ENCODE peak calls at places on chromosomes 1 and 21, in four cellular contexts. R is GM12878, Q is H1, P is HCT116. E is an unnamed sample.

GRCh38 chr1:19461352-19461645 is 24.0 kb downstream of the CAPZB start:
- DNase-seq in R (no peak), Q (no peak), P (no peak), E (no peak)

GRCh38 chr1:5424802-5425201 is 567.4 kb downstream of the NPHP4 start:
- DNase-seq in R (no peak), Q (peak; percentile 27), P (no peak), E (peak; percentile 59)

GRCh38 chr1:24027838-24028468 is 47.8 kb upstream of the SRSF10 start:
- DNase-seq in R (peak; percentile 20), Q (no peak), P (no peak), E (no peak)

GRCh38 chr1:3226664-3227371 is 157.8 kb downstream of the PRDM16 start:
- DNase-seq in R (no peak), Q (no peak), P (no peak), E (no peak)

GRCh38 chr1:77282866-77283539 is 1.2 kb downstream of the AK5 start:
- DNase-seq in R (no peak), Q (no peak), P (no peak), E (peak; percentile 57)

GRCh38 chr1:240351690-240352089 is 260.0 kb downstream of the FMN2 start:
- DNase-seq in R (no peak), Q (no peak), P (no peak), E (no peak)

GRCh38 chr1:207711285-207711684 is 40.6 kb upstream of the CD46 start:
- DNase-seq in R (no peak), Q (peak; percentile 9), P (peak; percentile 59), E (peak; percentile 23)

GRCh38 chr1:39648496-39648895 is 9.1 kb upstream of the HEYL start:
- DNase-seq in R (no peak), Q (no peak), P (no peak), E (no peak)

GRCh38 chr1:31784356-31785019 is 20.3 kb upstream of the ADGRB2 start:
- DNase-seq in R (no peak), Q (no peak), P (no peak), E (no peak)

GRCh38 chr21:28773036-28773435 is 219.6 kb downstream of the LTN1 start:
- DNase-seq in R (no peak), Q (no peak), P (no peak), E (no peak)

GRCh38 chr1:159845751-159846531 is 16.5 kb downstream of the VSIG8 start:
- DNase-seq in R (no peak), Q (no peak), P (no peak), E (no peak)

GRCh38 chr1:6225651-6226050 is 10.1 kb downstream of the ICMT start:
- DNase-seq in R (no peak), Q (no peak), P (no peak), E (no peak)

GRCh38 chr1:110214454-110215404 is 4.6 kb downstream of the KCNC4 start:
- DNase-seq in R (no peak), Q (no peak), P (no peak), E (no peak)

GRCh38 chr1:244013100-244013499 is 38.0 kb upstream of the ZBTB18 start:
- DNase-seq in R (no peak), Q (no peak), P (no peak), E (no peak)

GRCh38 chr1:36415661-36416346 is 18.1 kb upstream of the LSM10 start:
- DNase-seq in R (no peak), Q (no peak), P (no peak), E (no peak)

GRCh38 chr1:119009300-119009660 is 21.1 kb upstream of the TBX15 start:
- DNase-seq in R (no peak), Q (no peak), P (no peak), E (no peak)

GRCh38 chr1:89179343-89179742 is 3.5 kb upstream of the GBP7 start:
- DNase-seq in R (no peak), Q (no peak), P (no peak), E (no peak)

GRCh38 chr1:236451796-236452373 is 57.8 kb downstream of the EDARADD start:
- DNase-seq in R (no peak), Q (peak; percentile 15), P (peak; percentile 22), E (peak; percentile 27)

GRCh38 chr1:18946550-18947381 is 9.7 kb downstream of the IFFO2 start:
- DNase-seq in R (no peak), Q (no peak), P (no peak), E (no peak)

GRCh38 chr1:172917972-172918371 is 132.8 kb downstream of the TNFSF18 start:
- DNase-seq in R (no peak), Q (no peak), P (peak; percentile 93), E (no peak)

GRCh38 chr1:21302747-21303715 is 12.8 kb upstream of the ECE1 start:
- DNase-seq in R (no peak), Q (no peak), P (no peak), E (no peak)

GRCh38 chr1:183962903-183963302 is 74.6 kb downstream of the COLGALT2 start:
- DNase-seq in R (no peak), Q (no peak), P (no peak), E (no peak)

GRCh38 chr1:118158918-118159317 is 26.1 kb downstream of the SPAG17 start:
- DNase-seq in R (no peak), Q (no peak), P (no peak), E (no peak)

GRCh38 chr1:156481527-156481926 is 19.0 kb downstream of the MEF2D start:
- DNase-seq in R (no peak), Q (no peak), P (no peak), E (no peak)

GRCh38 chr1:69700770-69701169 is 133.0 kb downstream of the LRRC7 start:
- DNase-seq in R (no peak), Q (peak; percentile 2), P (peak; percentile 6), E (peak; percentile 55)

GRCh38 chr1:15741183-15741850 is 982 bp upstream of the TMEM82 start:
- DNase-seq in R (no peak), Q (peak; percentile 61), P (peak; percentile 53), E (peak; percentile 60)

GRCh38 chr1:90443340-90443739 is 273.8 kb downstream of the BARHL2 start:
- DNase-seq in R (no peak), Q (no peak), P (no peak), E (no peak)

GRCh38 chr1:71658295-71658694 is 577.5 kb upstream of the ZRANB2 start:
- DNase-seq in R (no peak), Q (no peak), P (no peak), E (no peak)

GRCh38 chr1:52927219-52928082 is at the start of gene SCP2:
- DNase-seq in R (no peak), Q (no peak), P (peak; percentile 8), E (peak; percentile 52)

GRCh38 chr1:150150511-150151021 is 850 bp downstream of the PLEKHO1 start:
- DNase-seq in R (no peak), Q (no peak), P (no peak), E (no peak)

GRCh38 chr1:55974714-55975441 is 604.5 kb downstream of the PLPP3 start:
- DNase-seq in R (no peak), Q (no peak), P (no peak), E (no peak)

GRCh38 chr1:39720094-39720999 is 18.3 kb upstream of the PPIE start:
- DNase-seq in R (no peak), Q (no peak), P (peak; percentile 48), E (peak; percentile 23)

GRCh38 chr21:40243676-40244075 is 376.4 kb downstream of the PCP4 start:
- DNase-seq in R (no peak), Q (no peak), P (no peak), E (no peak)

GRCh38 chr1:167627865-167628641 is 2.0 kb upstream of the RCSD1 start:
- DNase-seq in R (peak; percentile 89), Q (no peak), P (no peak), E (no peak)

GRCh38 chr1:181099152-181100014 is 10.9 kb downstream of the IER5 start:
- DNase-seq in R (peak; percentile 95), Q (no peak), P (no peak), E (no peak)

GRCh38 chr1:238005116-238005515 is 114.4 kb upstream of the ZP4 start:
- DNase-seq in R (no peak), Q (no peak), P (no peak), E (no peak)

DNA sequence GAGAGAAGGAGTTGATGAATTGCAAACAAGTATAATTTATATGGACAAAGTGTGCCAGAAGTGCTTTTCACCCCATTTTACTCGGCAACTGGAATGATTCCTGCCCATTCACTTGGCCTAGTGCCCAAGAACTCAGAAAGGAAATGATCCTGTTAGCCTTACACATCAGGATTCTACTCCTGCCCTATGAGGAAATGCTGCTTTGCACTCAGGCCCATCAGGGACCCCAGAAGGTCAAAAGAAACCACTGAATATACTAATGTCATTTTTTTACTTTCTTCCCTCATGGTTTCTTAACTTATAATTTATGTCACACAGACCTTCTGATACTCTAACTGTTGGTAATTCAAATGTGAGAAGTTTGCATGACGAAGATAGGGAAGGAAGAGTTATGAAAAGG is 65.5 kb downstream of the SAMSN1 start:
- DNase-seq in R (no peak), Q (no peak), P (no peak), E (no peak)
- TF ChIP-seq ZNF274 in R (no peak), Q (no peak), P (no peak), E (no peak)

DNA sequence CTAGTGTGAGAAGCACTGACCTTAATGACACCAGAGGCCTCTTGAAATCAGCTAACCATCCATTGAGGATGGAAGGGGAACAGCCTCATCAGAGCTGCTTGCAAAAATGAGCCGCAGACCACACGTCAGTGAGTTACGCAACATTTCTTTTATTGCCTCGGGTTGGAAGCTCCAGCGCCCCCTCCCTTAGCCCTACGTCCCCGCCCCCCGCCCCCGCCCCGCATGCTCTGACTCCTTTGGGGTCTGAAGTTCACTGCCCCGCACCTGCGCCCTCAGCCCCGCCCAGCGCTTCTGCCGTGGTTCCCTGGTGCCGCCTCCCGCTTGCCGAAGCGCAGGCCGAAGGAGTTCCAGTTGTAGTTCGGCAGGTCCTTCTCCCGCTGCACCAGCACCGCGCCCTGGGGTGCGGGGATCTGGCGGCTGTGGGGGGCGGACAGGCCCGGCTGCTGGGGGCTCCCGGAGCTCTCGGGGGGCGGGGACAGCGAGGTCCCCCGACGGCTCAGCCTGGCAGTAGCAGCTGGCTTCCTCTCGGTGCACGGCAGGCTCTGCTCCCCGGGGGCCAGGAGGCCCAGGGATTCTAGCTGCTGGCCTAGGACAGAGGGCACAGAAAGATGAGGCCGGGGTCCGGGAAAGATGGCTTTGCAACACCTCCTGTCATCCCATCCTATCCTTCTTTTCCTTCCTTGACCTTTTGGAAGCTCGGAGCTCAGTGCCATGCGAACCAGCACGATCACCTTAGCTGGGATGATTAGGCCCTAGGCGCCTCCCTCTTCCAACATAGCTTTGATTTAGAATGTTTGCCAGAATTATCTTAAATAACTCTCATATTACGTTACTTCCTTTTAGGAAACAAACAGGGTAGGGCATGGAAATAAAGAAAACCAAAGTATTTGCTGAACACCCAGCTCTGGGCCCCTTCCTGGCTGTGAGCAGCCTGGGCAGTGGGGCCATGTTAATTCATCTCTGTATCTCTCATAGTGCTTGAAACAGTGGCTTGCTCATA is 5.8 kb downstream of the KISS1 start:
- DNase-seq in R (no peak), Q (no peak), P (no peak), E (no peak)
- TF ChIP-seq ZNF274 in R (no peak), Q (no peak), P (no peak), E (no peak)

GRCh38 chr1:211476200-211476849 is 15.6 kb downstream of the RD3 start:
- DNase-seq in R (peak; percentile 20), Q (no peak), P (peak; percentile 51), E (peak; percentile 83)
- TF ChIP-seq ZNF274 in R (no peak), Q (no peak), P (no peak), E (no peak)

GRCh38 chr1:228737613-228738012 is 2.3 kb downstream of the RHOU start:
- DNase-seq in R (no peak), Q (no peak), P (no peak), E (no peak)

GRCh38 chr1:228734881-228735801 is at the start of gene RHOU:
- DNase-seq in R (no peak), Q (no peak), P (peak; percentile 12), E (peak; percentile 38)

GRCh38 chr1:228736844-228737415 is 1.7 kb downstream of the RHOU start:
- DNase-seq in R (no peak), Q (no peak), P (no peak), E (no peak)

GRCh38 chr1:228733576-228733975 is 1.7 kb upstream of the RHOU start:
- DNase-seq in R (no peak), Q (no peak), P (no peak), E (no peak)

GRCh38 chr1:228735871-228736586 is 750 bp downstream of the RHOU start:
- DNase-seq in R (no peak), Q (no peak), P (peak; percentile 18), E (no peak)
- TF ChIP-seq ZNF274 in R (no peak), Q (no peak), P (no peak), E (no peak)